ENCODE peak calls at places on chromosome 12, in seven cellular contexts. One of them, this sample, is unnamed.

GRCh38 chr12:132188451-132189298 is 44.4 kb downstream of the NOC4L start:
- DNase-seq in NCI-H345: no peak
- DNase-seq in stimulated activated CD4-positive, alpha-beta T cell treated with anti-CD3 and anti-CD28 coated beads, Interleukin-1b, Interleukin-23, amount 100 ng/mL, for 24 hours: no peak
- DNase-seq in mesenchymal stem cell: no peak
- DNase-seq in breast epithelium: no peak
- DNase-seq in GM18507: no peak
- DNase-seq in right lobe of liver: no peak
- DNase-seq in this sample: peak

GRCh38 chr12:666766-667308 is 3.6 kb upstream of the NINJ2 start:
- DNase-seq in NCI-H345: no peak
- DNase-seq in stimulated activated CD4-positive, alpha-beta T cell treated with anti-CD3 and anti-CD28 coated beads, Interleukin-1b, Interleukin-23, amount 100 ng/mL, for 24 hours: no peak
- DNase-seq in mesenchymal stem cell: peak
- DNase-seq in breast epithelium: no peak
- DNase-seq in GM18507: no peak
- DNase-seq in right lobe of liver: no peak
- DNase-seq in this sample: no peak

GRCh38 chr12:64883264-64884163 is 59.1 kb downstream of the TBC1D30 start:
- DNase-seq in NCI-H345: peak
- DNase-seq in stimulated activated CD4-positive, alpha-beta T cell treated with anti-CD3 and anti-CD28 coated beads, Interleukin-1b, Interleukin-23, amount 100 ng/mL, for 24 hours: no peak
- DNase-seq in mesenchymal stem cell: no peak
- DNase-seq in breast epithelium: no peak
- DNase-seq in GM18507: no peak
- DNase-seq in right lobe of liver: no peak
- DNase-seq in this sample: no peak

GRCh38 chr12:49367381-49368239 is at the start of gene SPATS2:
- DNase-seq in NCI-H345: no peak
- DNase-seq in stimulated activated CD4-positive, alpha-beta T cell treated with anti-CD3 and anti-CD28 coated beads, Interleukin-1b, Interleukin-23, amount 100 ng/mL, for 24 hours: no peak
- DNase-seq in mesenchymal stem cell: peak
- DNase-seq in breast epithelium: peak
- DNase-seq in GM18507: no peak
- DNase-seq in right lobe of liver: no peak
- DNase-seq in this sample: peak

GRCh38 chr12:122022393-122023338 is 982 bp downstream of the BCL7A start:
- DNase-seq in NCI-H345: peak
- DNase-seq in stimulated activated CD4-positive, alpha-beta T cell treated with anti-CD3 and anti-CD28 coated beads, Interleukin-1b, Interleukin-23, amount 100 ng/mL, for 24 hours: no peak
- DNase-seq in mesenchymal stem cell: peak
- DNase-seq in breast epithelium: no peak
- DNase-seq in GM18507: no peak
- DNase-seq in right lobe of liver: no peak
- DNase-seq in this sample: no peak

GRCh38 chr12:42128888-42129287 is 15.8 kb downstream of the GXYLT1 start:
- DNase-seq in NCI-H345: no peak
- DNase-seq in stimulated activated CD4-positive, alpha-beta T cell treated with anti-CD3 and anti-CD28 coated beads, Interleukin-1b, Interleukin-23, amount 100 ng/mL, for 24 hours: no peak
- DNase-seq in mesenchymal stem cell: no peak
- DNase-seq in breast epithelium: no peak
- DNase-seq in GM18507: no peak
- DNase-seq in right lobe of liver: no peak
- DNase-seq in this sample: no peak

GRCh38 chr12:11650279-11650696 is 814 bp downstream of the ETV6 start:
- DNase-seq in NCI-H345: no peak
- DNase-seq in stimulated activated CD4-positive, alpha-beta T cell treated with anti-CD3 and anti-CD28 coated beads, Interleukin-1b, Interleukin-23, amount 100 ng/mL, for 24 hours: no peak
- DNase-seq in mesenchymal stem cell: no peak
- DNase-seq in breast epithelium: no peak
- DNase-seq in GM18507: no peak
- DNase-seq in right lobe of liver: no peak
- DNase-seq in this sample: no peak

GRCh38 chr12:1829306-1829900 is 9.0 kb downstream of the LRTM2 start:
- DNase-seq in NCI-H345: no peak
- DNase-seq in stimulated activated CD4-positive, alpha-beta T cell treated with anti-CD3 and anti-CD28 coated beads, Interleukin-1b, Interleukin-23, amount 100 ng/mL, for 24 hours: no peak
- DNase-seq in mesenchymal stem cell: no peak
- DNase-seq in breast epithelium: no peak
- DNase-seq in GM18507: no peak
- DNase-seq in right lobe of liver: peak
- DNase-seq in this sample: peak

GRCh38 chr12:93315907-93316622 is 61.7 kb upstream of the NUDT4 start:
- DNase-seq in NCI-H345: no peak
- DNase-seq in stimulated activated CD4-positive, alpha-beta T cell treated with anti-CD3 and anti-CD28 coated beads, Interleukin-1b, Interleukin-23, amount 100 ng/mL, for 24 hours: no peak
- DNase-seq in mesenchymal stem cell: no peak
- DNase-seq in breast epithelium: no peak
- DNase-seq in GM18507: no peak
- DNase-seq in right lobe of liver: no peak
- DNase-seq in this sample: no peak

GRCh38 chr12:5073838-5074237 is 30.2 kb downstream of the KCNA5 start:
- DNase-seq in NCI-H345: no peak
- DNase-seq in stimulated activated CD4-positive, alpha-beta T cell treated with anti-CD3 and anti-CD28 coated beads, Interleukin-1b, Interleukin-23, amount 100 ng/mL, for 24 hours: no peak
- DNase-seq in mesenchymal stem cell: no peak
- DNase-seq in breast epithelium: no peak
- DNase-seq in GM18507: no peak
- DNase-seq in right lobe of liver: no peak
- DNase-seq in this sample: no peak

GRCh38 chr12:119601877-119602536 is 8.4 kb downstream of the TMEM233 start:
- DNase-seq in NCI-H345: no peak
- DNase-seq in stimulated activated CD4-positive, alpha-beta T cell treated with anti-CD3 and anti-CD28 coated beads, Interleukin-1b, Interleukin-23, amount 100 ng/mL, for 24 hours: no peak
- DNase-seq in mesenchymal stem cell: no peak
- DNase-seq in breast epithelium: no peak
- DNase-seq in GM18507: no peak
- DNase-seq in right lobe of liver: no peak
- DNase-seq in this sample: no peak

GRCh38 chr12:6963016-6963731 is 7.3 kb downstream of the PHB2 start:
- DNase-seq in NCI-H345: peak
- DNase-seq in stimulated activated CD4-positive, alpha-beta T cell treated with anti-CD3 and anti-CD28 coated beads, Interleukin-1b, Interleukin-23, amount 100 ng/mL, for 24 hours: no peak
- DNase-seq in mesenchymal stem cell: no peak
- DNase-seq in breast epithelium: peak
- DNase-seq in GM18507: no peak
- DNase-seq in right lobe of liver: peak
- DNase-seq in this sample: peak

GRCh38 chr12:114473717-114474116 is 67.8 kb upstream of the TBX5 start:
- DNase-seq in NCI-H345: no peak
- DNase-seq in stimulated activated CD4-positive, alpha-beta T cell treated with anti-CD3 and anti-CD28 coated beads, Interleukin-1b, Interleukin-23, amount 100 ng/mL, for 24 hours: no peak
- DNase-seq in mesenchymal stem cell: no peak
- DNase-seq in breast epithelium: no peak
- DNase-seq in GM18507: no peak
- DNase-seq in right lobe of liver: no peak
- DNase-seq in this sample: no peak

GRCh38 chr12:1633459-1633858 is 4.4 kb downstream of the WNT5B start:
- DNase-seq in NCI-H345: no peak
- DNase-seq in stimulated activated CD4-positive, alpha-beta T cell treated with anti-CD3 and anti-CD28 coated beads, Interleukin-1b, Interleukin-23, amount 100 ng/mL, for 24 hours: no peak
- DNase-seq in mesenchymal stem cell: no peak
- DNase-seq in breast epithelium: no peak
- DNase-seq in GM18507: no peak
- DNase-seq in right lobe of liver: no peak
- DNase-seq in this sample: no peak

GRCh38 chr12:62434504-62435336 is 31.9 kb upstream of the MON2 start:
- DNase-seq in NCI-H345: no peak
- DNase-seq in stimulated activated CD4-positive, alpha-beta T cell treated with anti-CD3 and anti-CD28 coated beads, Interleukin-1b, Interleukin-23, amount 100 ng/mL, for 24 hours: no peak
- DNase-seq in mesenchymal stem cell: no peak
- DNase-seq in breast epithelium: no peak
- DNase-seq in GM18507: no peak
- DNase-seq in right lobe of liver: no peak
- DNase-seq in this sample: peak